ENCODE peak calls at places on chromosomes 1 and 21, in ten cellular contexts. B, F, E, Z, U, J, T, W, V and D are unnamed samples.

GRCh38 chr1:24540906-24541710 is 14.8 kb upstream of the NCMAP start:
- DNase-seq in B (no peak), F (no peak), E (no peak), Z (peak), U (no peak), J (no peak), T (peak), W (no peak), V (peak), D (no peak)

GRCh38 chr1:241275226-241275625 is 81.8 kb downstream of the RGS7 start:
- DNase-seq in B (no peak), F (no peak), E (no peak), Z (no peak), U (no peak), J (no peak), T (no peak), W (no peak), V (no peak), D (no peak)

GRCh38 chr1:111604931-111605330 is 14.7 kb upstream of the RAP1A start:
- DNase-seq in B (no peak), F (no peak), E (no peak), Z (no peak), U (no peak), J (no peak), T (peak), W (no peak), V (peak), D (no peak)

GRCh38 chr1:56240400-56240799 is 339.0 kb downstream of the PLPP3 start:
- DNase-seq in B (no peak), F (no peak), E (no peak), Z (no peak), U (no peak), J (no peak), T (no peak), W (no peak), V (no peak), D (no peak)

GRCh38 chr1:150194381-150195031 is 41.4 kb downstream of the ANP32E start:
- DNase-seq in B (no peak), F (no peak), E (no peak), Z (no peak), U (no peak), J (no peak), T (no peak), W (no peak), V (no peak), D (no peak)

GRCh38 chr1:196545239-196545638 is 63.0 kb downstream of the KCNT2 start:
- DNase-seq in B (peak), F (no peak), E (no peak), Z (no peak), U (no peak), J (no peak), T (no peak), W (no peak), V (no peak), D (no peak)

GRCh38 chr21:46347791-46348381 is 23.9 kb downstream of the PCNT start:
- DNase-seq in B (no peak), F (no peak), E (no peak), Z (no peak), U (no peak), J (no peak), T (no peak), W (no peak), V (peak), D (no peak)

GRCh38 chr1:40257313-40257687 is 736 bp upstream of the ZMPSTE24 start:
- DNase-seq in B (no peak), F (no peak), E (no peak), Z (no peak), U (peak), J (no peak), T (peak), W (no peak), V (no peak), D (no peak)

GRCh38 chr1:184664042-184664659 is 90.5 kb downstream of the EDEM3 start:
- DNase-seq in B (peak), F (peak), E (no peak), Z (peak), U (no peak), J (peak), T (peak), W (no peak), V (peak), D (peak)

GRCh38 chr1:65002508-65003315 is 36.4 kb upstream of the JAK1 start:
- DNase-seq in B (peak), F (no peak), E (peak), Z (peak), U (no peak), J (peak), T (peak), W (no peak), V (peak), D (peak)

GRCh38 chr1:41354956-41355355 is 6.3 kb upstream of the FOXO6 start:
- DNase-seq in B (no peak), F (no peak), E (no peak), Z (no peak), U (no peak), J (no peak), T (no peak), W (no peak), V (no peak), D (no peak)

GRCh38 chr1:20437640-20438039 is 48.4 kb downstream of the CAMK2N1 start:
- DNase-seq in B (no peak), F (no peak), E (no peak), Z (no peak), U (no peak), J (no peak), T (no peak), W (no peak), V (no peak), D (no peak)

GRCh38 chr1:207754942-207755689 is 3.3 kb downstream of the CD46 start:
- DNase-seq in B (no peak), F (no peak), E (no peak), Z (no peak), U (no peak), J (no peak), T (peak), W (no peak), V (peak), D (no peak)

GRCh38 chr21:29164330-29164942 is 34.0 kb downstream of the MAP3K7CL start:
- DNase-seq in B (peak), F (peak), E (no peak), Z (no peak), U (no peak), J (no peak), T (peak), W (no peak), V (peak), D (no peak)

GRCh38 chr1:188423088-188423487 is 1594.3 kb downstream of the PLA2G4A start:
- DNase-seq in B (no peak), F (no peak), E (no peak), Z (no peak), U (no peak), J (no peak), T (no peak), W (no peak), V (no peak), D (no peak)